ENCODE peak calls at places on chromosomes 6 and 20, in four cellular contexts. H is fibroblast of lung, N is uterus, C is HCT116. F is an unnamed sample.

GRCh38 chr6:9412951-9413559 is 977.7 kb upstream of the SLC35B3 start:
- DNase-seq in C (peak; percentile 34), H (peak; percentile 34), N (no peak), F (peak; percentile 31)

GRCh38 chr6:52390361-52390727 is 28.4 kb downstream of the PAQR8 start:
- DNase-seq in C (peak; percentile 45), H (peak; percentile 33), N (no peak), F (peak; percentile 33)

GRCh38 chr20:46315311-46315710 is 7.0 kb upstream of the CDH22 start:
- DNase-seq in H (no peak), C (no peak), N (no peak), F (no peak)

GRCh38 chr6:162957062-162957461 is 229.3 kb downstream of the PACRG start:
- DNase-seq in N (no peak), H (no peak), C (no peak), F (no peak)

GRCh38 chr6:145360865-145361264 is 374.5 kb downstream of the EPM2A start:
- DNase-seq in C (no peak), H (no peak), N (no peak), F (peak; percentile 40)

GRCh38 chr6:87722831-87723726 is 21.0 kb upstream of the AKIRIN2 start:
- DNase-seq in H (peak; percentile 98), C (peak; percentile 75), N (no peak), F (no peak)

GRCh38 chr6:35427851-35428321 is 24.3 kb upstream of the FANCE start:
- DNase-seq in H (peak; percentile 86), C (no peak), N (no peak), F (no peak)

GRCh38 chr6:8760951-8761350 is 325.6 kb upstream of the SLC35B3 start:
- DNase-seq in H (no peak), C (no peak), N (no peak), F (no peak)

GRCh38 chr6:141152951-141153350 is 979.8 kb upstream of the GJE1 start:
- DNase-seq in H (no peak), N (no peak), C (no peak), F (no peak)

GRCh38 chr6:83590413-83590812 is 78.1 kb downstream of the PRSS35 start:
- DNase-seq in N (no peak), H (peak; percentile 45), C (no peak), F (no peak)

GRCh38 chr6:63509652-63510352 is 62.5 kb upstream of the LOC128125822 start:
- DNase-seq in C (no peak), H (peak; percentile 62), N (peak; percentile 87), F (no peak)

GRCh38 chr20:33693741-33694645 is 7.8 kb upstream of the E2F1 start:
- DNase-seq in N (no peak), C (no peak), H (no peak), F (no peak)

GRCh38 chr6:169415179-169415578 is 161.5 kb upstream of the THBS2 start:
- DNase-seq in C (no peak), N (no peak), H (peak; percentile 22), F (no peak)

GRCh38 chr6:169407338-169407737 is 153.7 kb upstream of the THBS2 start:
- DNase-seq in H (no peak), C (no peak), N (no peak), F (no peak)

GRCh38 chr6:169409742-169410312 is 156.2 kb upstream of the THBS2 start:
- DNase-seq in N (no peak), C (no peak), H (no peak), F (no peak)

GRCh38 chr6:169411296-169411695 is 157.7 kb upstream of the THBS2 start:
- DNase-seq in H (no peak), C (no peak), N (no peak), F (no peak)

DNA sequence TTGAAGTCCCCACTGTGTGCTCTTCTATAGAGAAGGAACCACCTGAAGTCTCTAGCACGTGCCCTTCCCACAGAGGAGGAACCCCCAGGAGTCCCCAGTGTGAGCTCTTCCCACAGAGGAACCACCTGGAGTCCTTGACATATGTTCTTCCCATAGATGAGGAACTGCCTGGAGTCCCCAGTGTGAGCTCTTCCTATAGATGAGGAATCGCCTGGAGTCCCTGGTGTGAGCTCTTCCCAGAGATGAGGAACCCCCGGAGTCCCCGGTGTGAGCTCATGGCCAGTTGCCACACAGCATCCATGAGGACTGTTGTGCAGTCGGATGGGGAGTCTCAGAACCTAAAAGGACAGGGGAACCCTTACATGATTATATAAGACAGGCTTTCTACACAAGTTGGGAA is 158.1 kb upstream of the THBS2 start:
- DNase-seq in C (no peak), N (no peak), H (no peak), F (no peak)
- H3K9me3 ChIP-seq in C (peaks cover 7% of the 10 kb centered on the region), N (peaks cover 8% of the 10 kb centered on the region), H (no peaks in the 10 kb centered on the region), F (no peaks in the 10 kb centered on the region)

GRCh38 chr6:15661815-15662245 is 998 bp downstream of the DTNBP1 start:
- DNase-seq in H (no peak), N (no peak), C (no peak), F (no peak)
- H3K4me3 ChIP-seq in H (peak overlapping the region; percentile 86), N (peak overlapping the region; percentile 88), C (peak overlapping the region; percentile 82), F (peak overlapping the region; percentile 73)

DNA sequence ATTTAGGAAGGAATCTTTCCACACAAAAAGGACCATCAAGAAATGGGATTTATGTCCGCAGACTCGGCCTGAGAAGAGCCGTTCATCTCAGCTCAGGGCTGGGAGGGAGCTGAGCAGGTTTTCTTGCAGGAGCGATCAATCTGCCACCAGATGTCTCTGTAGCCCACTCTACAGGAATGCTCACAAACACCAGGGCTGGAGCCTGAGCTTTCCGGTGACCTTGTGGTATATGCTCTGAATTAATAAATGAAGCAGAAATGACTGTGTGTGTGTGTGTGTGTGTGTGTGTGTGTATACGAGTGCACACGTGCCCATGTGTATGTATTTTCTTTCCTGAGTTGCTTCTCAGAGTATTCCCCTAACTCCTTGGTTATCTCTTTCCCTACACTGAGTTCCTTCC is 12.0 kb downstream of the CD83 start:
- DNase-seq in C (peak; percentile 34), N (peak; percentile 44), H (peak; percentile 82), F (peak; percentile 62)
- TF ChIP-seq CTCF in C (peak; percentile 51), N (peak; percentile 55), H (peak; percentile 38), F (peak; percentile 77)

DNA sequence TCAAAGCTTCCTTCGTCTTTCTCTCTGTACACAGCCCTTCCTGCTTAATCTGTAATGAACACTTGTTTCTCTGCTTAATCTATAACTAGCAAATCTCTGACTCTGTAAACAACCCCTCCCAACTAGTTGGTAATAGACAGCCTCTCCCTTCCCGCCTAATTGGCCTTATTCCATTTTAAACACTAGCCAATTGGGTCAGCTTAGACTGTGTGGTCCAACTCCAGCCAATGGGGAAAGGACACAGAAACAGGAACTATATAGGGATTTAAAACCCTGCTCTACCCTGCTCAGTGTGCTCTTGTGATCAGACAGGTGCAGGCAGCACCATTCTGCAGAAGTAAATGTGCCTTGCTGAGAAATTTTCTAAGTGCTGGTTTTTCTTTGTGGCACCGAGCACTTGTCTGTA is 18.5 kb downstream of the CHD6 start:
- DNase-seq in H (no peak), N (no peak), C (no peak), F (no peak)
- H3K9me3 ChIP-seq in H (no peaks in the 10 kb centered on the region), N (peaks cover 8% of the 10 kb centered on the region), C (peaks cover 15% of the 10 kb centered on the region), F (peaks cover 6% of the 10 kb centered on the region)

DNA sequence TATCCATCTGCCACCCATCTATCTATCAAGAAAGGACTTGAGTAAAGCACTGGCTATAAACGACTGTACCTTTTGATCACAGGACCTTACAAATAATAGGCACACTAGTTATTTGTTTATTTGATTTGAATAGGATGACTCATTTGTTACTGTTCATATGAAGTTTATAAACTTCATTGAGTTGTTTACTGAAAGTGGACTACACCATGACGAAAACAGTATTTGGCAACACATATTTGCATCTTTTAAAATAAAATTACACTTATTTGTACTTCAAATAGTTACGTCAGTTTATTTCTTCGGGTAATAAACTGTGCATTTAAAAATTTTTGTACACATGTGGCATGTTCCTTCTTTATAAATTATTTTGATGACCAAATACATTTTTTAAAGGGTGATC is 133.0 kb downstream of the OGFRL1 start:
- DNase-seq in N (no peak), H (no peak), C (no peak), F (no peak)
- H3K4me3 ChIP-seq in N (no peak overlapping the region), H (no peak overlapping the region), C (no peak overlapping the region), F (no peak overlapping the region)

DNA sequence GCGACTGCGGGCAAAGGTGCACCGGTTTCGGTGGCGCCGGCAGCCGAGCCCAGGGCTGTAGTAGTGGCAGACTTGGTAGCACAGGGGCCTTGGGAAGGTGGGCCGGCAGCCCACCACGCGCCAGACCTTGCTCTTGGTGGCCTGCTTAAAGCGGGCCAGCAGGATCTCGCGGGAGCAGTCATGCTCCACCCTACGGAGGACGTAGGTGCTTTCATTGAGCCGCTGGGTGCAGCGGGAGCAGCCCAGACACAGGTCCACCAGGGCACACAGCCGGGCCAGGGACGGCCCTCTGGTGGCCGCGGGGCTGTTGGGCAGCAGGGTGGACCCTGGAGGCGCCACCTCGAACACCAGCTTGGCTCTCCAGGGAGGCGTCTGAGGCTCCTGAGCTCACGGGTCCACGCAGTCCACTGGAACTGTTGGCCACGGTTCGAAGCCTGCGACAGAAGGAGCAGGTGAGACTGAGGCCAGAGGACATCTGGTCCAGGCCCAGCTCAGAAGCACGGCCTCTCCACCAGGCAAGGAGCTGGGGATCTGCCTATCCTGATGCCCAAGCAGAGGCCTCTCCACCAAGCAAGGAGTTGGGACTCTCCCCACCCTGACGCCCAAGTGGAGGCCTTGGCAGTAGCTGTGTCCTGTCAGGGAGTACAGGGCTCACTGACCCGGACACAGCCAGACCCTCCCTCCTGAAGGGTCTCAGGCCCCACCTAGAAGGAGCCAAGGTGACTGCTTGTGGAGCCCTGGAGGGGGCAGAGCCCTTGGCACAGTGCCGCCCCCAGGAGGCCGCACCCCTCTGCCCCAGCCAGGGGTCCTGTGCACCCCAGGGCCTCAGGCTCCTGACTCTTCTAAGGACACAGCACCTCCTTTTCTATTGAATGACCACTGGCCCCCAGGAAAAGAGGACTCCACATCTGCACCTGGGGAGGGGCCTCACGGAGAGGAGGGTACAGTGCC is 976 bp downstream of the HELZ2 start:
- DNase-seq in N (no peak), H (no peak), C (no peak), F (no peak)
- TF ChIP-seq CTCF in N (no peak), H (no peak), C (peak; percentile 33), F (no peak)

DNA sequence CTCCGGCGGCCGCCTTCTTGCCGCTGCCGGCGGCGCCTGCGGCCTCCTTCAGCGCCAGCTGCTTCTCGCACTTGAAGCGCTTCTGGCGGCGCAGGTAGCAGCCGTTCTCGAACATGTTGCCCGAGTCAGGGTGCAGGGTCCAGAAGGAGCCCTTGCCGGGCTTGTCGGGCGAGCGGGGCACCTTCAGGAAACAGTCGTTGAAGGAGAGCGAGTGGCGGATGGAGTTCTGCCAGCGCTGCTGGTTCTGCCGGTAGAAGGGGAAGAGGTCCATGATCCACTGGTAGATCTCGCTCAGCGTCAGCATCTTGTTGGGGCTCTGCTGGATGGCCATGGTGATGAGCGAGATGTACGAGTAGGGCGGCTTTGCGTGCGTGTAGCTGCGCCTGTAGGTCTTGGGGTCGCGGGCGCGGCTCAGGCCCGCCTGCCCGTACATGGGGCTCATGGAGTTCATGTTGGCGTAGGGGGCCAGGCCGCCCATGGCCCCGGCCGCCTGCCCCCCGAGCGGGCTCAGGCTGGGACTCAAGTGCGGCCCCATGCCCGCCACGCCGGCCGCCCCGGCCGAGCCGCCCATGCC is 1.9 kb downstream of the FOXA2 start:
- DNase-seq in C (no peak), H (no peak), N (no peak), F (no peak)
- H3K9me3 ChIP-seq in C (no peaks in the 10 kb centered on the region), H (no peaks in the 10 kb centered on the region), N (no peaks in the 10 kb centered on the region), F (no peaks in the 10 kb centered on the region)

F was measured in BE2C.